ENCODE peak calls at places on chromosomes 11 and 22, in four cellular contexts. X, H, G and Y are unnamed samples.

GRCh38 chr22:29517215-29517908 is 36.2 kb downstream of the THOC5 start:
- DNase-seq in X (no peak), H (no peak), G (peak; percentile 26), Y (no peak)

GRCh38 chr11:12864316-12865156 is 144.6 kb upstream of the RASSF10 start:
- DNase-seq in X (no peak), H (peak; percentile 57), G (no peak), Y (no peak)

GRCh38 chr11:23772081-23772480 is 724.8 kb upstream of the LUZP2 start:
- DNase-seq in X (no peak), H (no peak), G (no peak), Y (no peak)

GRCh38 chr11:102783720-102784119 is 3.3 kb upstream of the MMP10 start:
- DNase-seq in X (no peak), H (no peak), G (no peak), Y (no peak)

GRCh38 chr11:20634044-20634443 is 34.6 kb downstream of the SLC6A5 start:
- DNase-seq in X (no peak), H (no peak), G (no peak), Y (no peak)

GRCh38 chr11:3049430-3050243 is 7.6 kb downstream of the CARS1 start:
- DNase-seq in X (peak; percentile 96), H (no peak), G (peak; percentile 55), Y (peak; percentile 75)

GRCh38 chr11:133230446-133230845 is 301.9 kb downstream of the OPCML start:
- DNase-seq in X (no peak), H (no peak), G (no peak), Y (no peak)

GRCh38 chr11:35491231-35491871 is 34.1 kb downstream of the PAMR1 start:
- DNase-seq in X (peak; percentile 83), H (no peak), G (no peak), Y (no peak)

GRCh38 chr11:6931146-6931713 is 5.0 kb downstream of the ZNF215 start:
- DNase-seq in X (peak; percentile 79), H (no peak), G (no peak), Y (no peak)

GRCh38 chr11:45089845-45090499 is 56.5 kb upstream of the PRDM11 start:
- DNase-seq in X (peak; percentile 66), H (no peak), G (no peak), Y (no peak)

GRCh38 chr11:106021181-106021966 is 666 bp downstream of the MSANTD4 start:
- DNase-seq in X (peak; percentile 69), H (no peak), G (no peak), Y (no peak)

GRCh38 chr11:106156290-106156937 is 79.0 kb downstream of the AASDHPPT start:
- DNase-seq in X (peak; percentile 79), H (peak; percentile 25), G (no peak), Y (peak; percentile 75)

GRCh38 chr11:17648528-17648927 is 70.8 kb upstream of the MYOD1 start:
- DNase-seq in X (no peak), H (no peak), G (no peak), Y (no peak)

GRCh38 chr22:31148516-31148915 is 8.2 kb upstream of the PLA2G3 start:
- DNase-seq in X (peak; percentile 33), H (no peak), G (no peak), Y (no peak)

GRCh38 chr11:121933694-121934093 is 182.3 kb downstream of the BLID start:
- DNase-seq in X (peak; percentile 54), H (no peak), G (no peak), Y (no peak)

GRCh38 chr11:66216911-66217310 is 51.5 kb upstream of the RAB1B start:
- DNase-seq in X (no peak), H (no peak), G (no peak), Y (no peak)

GRCh38 chr11:44702897-44703296 is 23.9 kb upstream of the TSPAN18 start:
- DNase-seq in X (no peak), H (no peak), G (no peak), Y (peak; percentile 54)

GRCh38 chr11:129300099-129300498 is 75.5 kb upstream of the BARX2 start:
- DNase-seq in X (no peak), H (no peak), G (no peak), Y (no peak)

GRCh38 chr22:32916025-32916424 is 114.5 kb downstream of the TIMP3 start:
- DNase-seq in X (peak; percentile 4), H (no peak), G (no peak), Y (no peak)

GRCh38 chr11:134527382-134528243 is 115.6 kb upstream of the B3GAT1 start:
- DNase-seq in X (no peak), H (no peak), G (no peak), Y (no peak)

GRCh38 chr11:19510468-19510867 is 202.2 kb upstream of the NAV2 start:
- DNase-seq in X (no peak), H (no peak), G (no peak), Y (no peak)

GRCh38 chr22:35582218-35582860 is 34.8 kb downstream of the MB start:
- DNase-seq in X (no peak), H (no peak), G (no peak), Y (no peak)

GRCh38 chr11:8285796-8286195 is 22.1 kb upstream of the LMO1 start:
- DNase-seq in X (no peak), H (no peak), G (no peak), Y (no peak)

GRCh38 chr22:39819429-39819828 is 74.1 kb downstream of the ENTHD1 start:
- DNase-seq in X (no peak), H (no peak), G (no peak), Y (no peak)

GRCh38 chr11:8282621-8283509 is 19.2 kb upstream of the LMO1 start:
- DNase-seq in X (no peak), H (no peak), G (no peak), Y (no peak)

GRCh38 chr11:46827995-46828394 is 18.1 kb downstream of the CKAP5 start:
- DNase-seq in X (peak; percentile 27), H (no peak), G (no peak), Y (no peak)

GRCh38 chr22:40114411-40114810 is 63.3 kb upstream of the TNRC6B start:
- DNase-seq in X (no peak), H (no peak), G (no peak), Y (no peak)

GRCh38 chr11:35232961-35233360 is 94.0 kb downstream of the CD44 start:
- DNase-seq in X (no peak), H (no peak), G (no peak), Y (no peak)

GRCh38 chr11:123219066-123219697 is 24.1 kb upstream of the CLMP start:
- DNase-seq in X (peak; percentile 48), H (no peak), G (no peak), Y (no peak)

GRCh38 chr11:59559886-59560285 is 48.5 kb downstream of the OR4D9 start:
- DNase-seq in X (no peak), H (no peak), G (no peak), Y (no peak)

GRCh38 chr11:57251037-57251436 is 14.0 kb upstream of the APLNR start:
- DNase-seq in X (no peak), H (no peak), G (no peak), Y (no peak)

GRCh38 chr22:22463855-22464540 is 44.5 kb downstream of the ZNF280B start:
- DNase-seq in X (peak; percentile 64), H (peak; percentile 71), G (no peak), Y (peak; percentile 15)

GRCh38 chr11:83600656-83601055 is 314.5 kb upstream of the CCDC90B start:
- DNase-seq in X (no peak), H (no peak), G (no peak), Y (no peak)

DNA sequence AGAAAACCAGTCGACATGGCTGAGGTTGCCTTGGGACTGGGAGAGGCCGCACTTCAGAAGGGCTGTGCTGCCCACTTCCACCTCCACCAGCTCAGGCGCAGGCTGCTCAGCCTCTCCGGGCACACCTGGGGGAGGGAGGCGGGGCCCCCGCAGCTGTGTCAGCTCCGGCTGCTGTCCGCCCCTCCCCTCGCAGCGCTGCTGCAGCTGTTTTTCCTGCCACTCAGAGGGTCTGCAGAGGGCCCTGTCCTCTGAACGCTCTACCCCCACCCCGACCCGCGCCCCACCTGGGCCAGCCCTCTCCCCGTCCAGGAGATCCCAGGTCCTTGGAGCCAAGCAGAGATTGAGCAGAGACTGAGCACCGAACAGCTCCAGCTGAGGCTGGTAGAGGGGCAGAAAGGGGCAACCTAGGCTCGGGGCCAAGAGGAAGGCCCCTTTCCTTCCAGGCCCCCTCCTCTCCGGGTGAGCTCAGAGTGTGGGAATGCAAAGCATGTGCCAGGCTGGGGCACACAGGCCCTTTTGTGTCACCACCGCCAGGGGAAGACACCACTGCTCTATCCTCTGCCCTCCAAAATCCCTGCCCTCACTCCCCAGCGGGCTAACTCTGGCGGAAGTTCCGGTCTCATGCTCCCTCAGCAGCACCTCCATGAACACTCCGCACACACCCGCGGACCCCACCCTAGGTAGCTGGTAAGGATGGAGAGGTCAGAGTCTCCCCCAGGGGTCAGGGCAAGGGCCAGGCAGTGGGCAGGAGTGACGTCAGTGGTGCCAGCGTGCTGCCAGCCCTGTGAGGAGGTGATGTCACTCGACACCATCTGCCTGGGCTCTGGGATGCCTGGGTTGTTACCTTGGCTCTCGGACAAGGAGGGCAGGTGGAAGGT is 1.6 kb downstream of the MCAM start:
- DNase-seq in X (no peak), H (no peak), G (peak; percentile 41), Y (no peak)
- TF ChIP-seq CTCF in X (no peak), H (peak; percentile 41), G (peak; percentile 43), Y (no peak)

GRCh38 chr22:42270512-42271190 is at the start of gene TCF20:
- DNase-seq in X (peak; percentile 54), H (peak; percentile 75), G (peak; percentile 79), Y (peak; percentile 73)

GRCh38 chr22:42270178-42270511 is 308 bp downstream of the TCF20 start:
- DNase-seq in X (no peak), H (peak; percentile 49), G (no peak), Y (no peak)

GRCh38 chr22:42268852-42269406 is 1.5 kb downstream of the TCF20 start:
- DNase-seq in X (no peak), H (no peak), G (no peak), Y (no peak)

GRCh38 chr22:42271191-42271813 is 849 bp upstream of the TCF20 start:
- DNase-seq in X (no peak), H (no peak), G (no peak), Y (peak; percentile 32)

GRCh38 chr22:42269407-42270177 is 861 bp downstream of the TCF20 start:
- DNase-seq in X (no peak), H (peak; percentile 52), G (peak; percentile 44), Y (peak; percentile 40)
- TF ChIP-seq CTCF in X (no peak), H (no peak), G (no peak), Y (no peak)

GRCh38 chr22:37118083-37118482 is 8.6 kb upstream of the TMPRSS6 start:
- DNase-seq in X (no peak), H (no peak), G (no peak), Y (no peak)
- TF ChIP-seq CTCF in X (no peak), H (no peak), G (no peak), Y (no peak)

GRCh38 chr11:875769-876301 is 33.2 kb downstream of the TSPAN4 start:
- DNase-seq in X (no peak), H (no peak), G (no peak), Y (no peak)
- TF ChIP-seq CTCF in X (no peak), H (no peak), G (no peak), Y (no peak)